ENCODE peak calls at places on chromosomes 1 and 21, in nine cellular contexts. L, A, M, N, O, J, C, F and D are unnamed samples.

GRCh38 chr1:23216771-23217420 is 406 bp downstream of the HTR1D start:
- DNase-seq in L (no peak), A (no peak), M (peak), N (no peak), O (no peak), J (no peak), C (no peak), F (peak), D (no peak)

GRCh38 chr1:46285730-46286477 is 17.5 kb downstream of the LRRC41 start:
- DNase-seq in L (no peak), A (no peak), M (no peak), N (no peak), O (no peak), J (no peak), C (no peak), F (peak), D (peak)

GRCh38 chr1:186535388-186536133 is 74.6 kb upstream of the PDC start:
- DNase-seq in L (no peak), A (no peak), M (no peak), N (peak), O (peak), J (peak), C (no peak), F (no peak), D (no peak)

GRCh38 chr1:39564340-39564739 is 12.2 kb downstream of the PABPC4 start:
- DNase-seq in L (no peak), A (no peak), M (peak), N (no peak), O (no peak), J (no peak), C (no peak), F (no peak), D (no peak)

GRCh38 chr1:109151146-109151545 is 37.2 kb downstream of the ELAPOR1 start:
- DNase-seq in L (peak), A (no peak), M (peak), N (peak), O (peak), J (peak), C (no peak), F (no peak), D (no peak)

GRCh38 chr1:163737261-163737660 is 415.5 kb downstream of the NUF2 start:
- DNase-seq in L (no peak), A (no peak), M (no peak), N (no peak), O (no peak), J (no peak), C (no peak), F (no peak), D (no peak)

GRCh38 chr1:29330089-29330488 is 93.8 kb downstream of the PTPRU start:
- DNase-seq in L (no peak), A (no peak), M (no peak), N (no peak), O (no peak), J (no peak), C (no peak), F (no peak), D (no peak)

GRCh38 chr21:35511298-35512162 is 462.4 kb upstream of the RUNX1 start:
- DNase-seq in L (no peak), A (no peak), M (no peak), N (no peak), O (peak), J (peak), C (no peak), F (peak), D (no peak)

GRCh38 chr21:37751268-37751975 is 164.8 kb downstream of the KCNJ6 start:
- DNase-seq in L (no peak), A (no peak), M (no peak), N (no peak), O (no peak), J (peak), C (no peak), F (no peak), D (no peak)

GRCh38 chr1:203045336-203045735 is 19.0 kb downstream of the PPFIA4 start:
- DNase-seq in L (no peak), A (no peak), M (no peak), N (no peak), O (no peak), J (no peak), C (no peak), F (no peak), D (no peak)
- TF ChIP-seq POLR2A in L (no peak), A (no peak), M (no peak), N (no peak), O (no peak), J (no peak), C (no peak), F (no peak), D (no peak)

GRCh38 chr1:78664763-78665162 is 15.1 kb downstream of the IFI44 start:
- DNase-seq in L (no peak), A (no peak), M (no peak), N (no peak), O (no peak), J (peak), C (no peak), F (no peak), D (no peak)
- TF ChIP-seq POLR2A in L (no peak), A (no peak), M (no peak), N (no peak), O (no peak), J (no peak), C (no peak), F (no peak), D (no peak)

GRCh38 chr1:150161747-150162581 is 12.2 kb downstream of the PLEKHO1 start:
- DNase-seq in L (no peak), A (no peak), M (no peak), N (peak), O (no peak), J (peak), C (peak), F (peak), D (peak)

GRCh38 chr1:150160964-150161626 is 11.4 kb downstream of the PLEKHO1 start:
- DNase-seq in L (no peak), A (no peak), M (no peak), N (no peak), O (no peak), J (peak), C (peak), F (no peak), D (no peak)

GRCh38 chr1:150162582-150162861 is 12.8 kb downstream of the PLEKHO1 start:
- DNase-seq in L (no peak), A (no peak), M (no peak), N (no peak), O (no peak), J (no peak), C (no peak), F (no peak), D (no peak)

GRCh38 chr1:150156868-150157603 is 7.3 kb downstream of the PLEKHO1 start:
- DNase-seq in L (no peak), A (no peak), M (no peak), N (no peak), O (no peak), J (peak), C (peak), F (no peak), D (no peak)

DNA sequence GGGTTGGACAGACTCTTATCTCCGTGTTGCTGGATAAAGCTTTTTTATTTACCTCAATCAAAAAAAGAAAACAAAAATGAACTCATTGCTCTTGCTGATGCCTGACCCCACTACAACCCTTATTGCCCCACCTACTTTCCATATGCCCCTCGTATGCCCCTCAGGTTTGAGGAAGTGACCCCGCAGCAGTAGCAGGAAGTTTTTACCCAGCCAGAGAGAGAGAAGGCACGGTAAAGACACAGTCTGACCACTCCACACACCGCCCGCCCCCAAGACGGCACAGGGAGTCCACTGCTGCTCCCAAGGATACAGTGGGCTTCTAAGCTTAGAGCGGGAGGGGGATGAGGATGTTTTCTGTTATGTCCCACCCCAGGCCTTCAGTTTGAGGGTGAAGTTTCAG is 9.8 kb downstream of the PLEKHO1 start:
- DNase-seq in L (no peak), A (no peak), M (no peak), N (no peak), O (no peak), J (no peak), C (no peak), F (peak), D (no peak)
- TF ChIP-seq POLR2A in L (no peak), A (no peak), M (no peak), N (no peak), O (no peak), J (no peak), C (no peak), F (no peak), D (no peak)

DNA sequence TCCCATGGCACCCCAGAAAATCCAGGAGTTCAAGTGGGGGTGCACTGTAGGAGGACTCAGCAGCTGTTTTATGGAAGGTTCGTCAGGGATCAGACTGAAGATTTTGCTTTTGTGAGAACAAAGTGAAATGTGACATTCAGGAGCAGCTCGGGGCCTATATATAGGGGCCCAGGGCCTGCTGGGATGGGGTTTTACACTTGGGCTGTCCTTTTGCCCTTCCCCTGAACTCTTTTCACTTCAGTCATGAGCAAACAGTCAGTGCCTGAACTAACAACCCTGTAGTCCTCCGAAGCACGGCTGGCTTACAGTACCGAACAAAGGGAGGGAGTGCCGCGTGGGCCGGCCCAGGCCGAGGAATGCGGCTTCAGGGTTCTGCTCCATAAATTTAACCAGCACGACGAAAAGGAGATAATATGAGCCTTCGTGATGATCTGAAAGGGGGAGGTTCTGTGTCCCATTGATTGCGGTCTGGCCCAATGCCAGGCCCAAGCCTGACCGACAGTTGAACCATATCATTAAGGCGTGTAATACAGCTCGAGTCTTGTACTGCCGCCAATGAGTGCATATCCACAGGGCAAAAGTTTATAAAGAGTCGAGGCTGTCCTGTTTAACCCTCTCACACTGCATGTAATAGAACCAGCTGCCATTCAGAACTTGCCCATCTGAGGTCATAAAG is 139.9 kb downstream of the DHRS3 start:
- DNase-seq in L (peak), A (peak), M (peak), N (peak), O (no peak), J (peak), C (peak), F (no peak), D (peak)
- TF ChIP-seq POLR2A in L (no peak), A (no peak), M (no peak), N (no peak), O (no peak), J (no peak), C (no peak), F (no peak), D (no peak)

DNA sequence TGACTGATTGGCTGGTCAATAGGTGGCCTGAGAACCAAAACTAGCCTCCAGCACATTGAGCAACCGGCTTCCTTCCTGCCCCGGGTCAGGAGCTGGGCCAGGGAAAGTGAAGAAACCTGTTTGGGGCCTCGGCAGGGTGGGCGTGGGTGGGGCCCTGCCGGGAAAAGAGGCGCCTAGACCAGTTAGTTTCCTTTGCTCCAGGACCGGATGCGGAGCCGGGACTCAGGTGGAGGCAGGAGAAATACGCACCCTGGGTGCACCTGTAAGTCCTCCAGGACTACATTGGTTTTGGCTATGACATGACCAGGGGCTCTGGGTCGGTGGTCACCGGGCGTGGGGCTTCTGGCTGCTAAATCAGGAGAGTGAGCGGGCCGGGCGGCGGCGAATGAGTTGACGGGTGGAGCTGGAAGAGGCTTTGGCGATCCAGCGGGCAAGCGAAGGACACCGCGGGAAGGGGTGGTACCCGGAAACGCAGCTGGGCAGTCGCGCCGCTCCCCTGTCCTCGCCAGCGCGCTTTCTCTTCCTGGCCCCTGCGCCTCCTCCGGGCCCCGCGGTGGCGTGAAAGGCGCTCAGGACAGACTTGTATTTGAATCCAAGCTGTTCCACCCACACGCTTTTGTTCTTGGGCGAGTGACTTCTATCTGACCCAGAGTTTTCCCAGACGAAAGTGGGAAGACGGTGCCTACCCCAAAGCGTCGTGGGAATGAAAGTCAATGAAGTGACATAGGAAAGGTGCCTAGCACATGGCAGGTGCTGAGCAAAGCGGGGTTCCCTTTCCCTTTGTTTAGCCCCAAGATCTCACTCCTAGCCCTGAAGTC is 30.6 kb upstream of the JUN start:
- DNase-seq in L (peak), A (peak), M (peak), N (no peak), O (no peak), J (peak), C (peak), F (peak), D (peak)
- TF ChIP-seq POLR2A in L (no peak), A (no peak), M (no peak), N (no peak), O (no peak), J (no peak), C (peak), F (no peak), D (no peak)